ENCODE peak calls at places on chromosomes 1 and 21, in nine cellular contexts. J is H1, C is stomach, L is HepG2, S is suprapubic skin, U is transverse colon, O is SK-N-SH, V is K562, R is esophagus muscularis mucosa. H is an unnamed sample.

GRCh38 chr1:227316941-227317540 is 1.3 kb downstream of the CDC42BPA start:
- DNase-seq in O (peak), V (peak), L (no peak), C (no peak), S (no peak), R (no peak), U (no peak), J (no peak), H (no peak)

GRCh38 chr1:235416662-235417049 is 49.4 kb downstream of the TBCE start:
- DNase-seq in V (no peak), U (no peak), J (no peak), O (no peak), R (no peak), S (no peak), L (no peak), C (no peak), H (no peak)

GRCh38 chr1:232853994-232854532 is 48.8 kb downstream of the MAP10 start:
- DNase-seq in J (no peak), C (no peak), L (no peak), U (no peak), R (peak), S (no peak), V (no peak), O (no peak), H (no peak)

GRCh38 chr1:20399606-20400180 is 86.3 kb downstream of the CAMK2N1 start:
- DNase-seq in R (no peak), O (no peak), V (no peak), C (no peak), U (no peak), J (no peak), S (peak), L (no peak), H (no peak)

GRCh38 chr1:231359113-231359512 is 21.0 kb downstream of the SPRTN start:
- DNase-seq in J (no peak), C (no peak), V (peak), R (no peak), S (no peak), L (no peak), O (no peak), U (no peak), H (peak)

GRCh38 chr1:181018901-181019681 is 3.6 kb downstream of the STX6 start:
- DNase-seq in R (no peak), S (no peak), O (no peak), L (no peak), V (no peak), J (no peak), U (no peak), C (no peak), H (no peak)

GRCh38 chr1:110494036-110494435 is 24.9 kb downstream of the KCNA10 start:
- DNase-seq in V (no peak), J (no peak), O (no peak), C (no peak), U (no peak), S (no peak), R (no peak), L (no peak), H (no peak)

GRCh38 chr1:162388615-162389014 is 7.1 kb downstream of the C1orf226 start:
- DNase-seq in S (no peak), R (no peak), U (no peak), J (peak), C (no peak), L (no peak), O (no peak), V (no peak), H (no peak)

GRCh38 chr1:221858758-221859157 is 116.9 kb upstream of the DUSP10 start:
- DNase-seq in J (no peak), L (no peak), R (no peak), S (no peak), C (no peak), O (no peak), U (no peak), V (no peak), H (no peak)

GRCh38 chr1:6599141-6599975 is 3.3 kb downstream of the KLHL21 start:
- DNase-seq in S (no peak), J (no peak), O (no peak), L (no peak), V (no peak), U (peak), C (no peak), R (no peak), H (peak)

GRCh38 chr1:239717097-239718051 is 331.0 kb downstream of the CHRM3 start:
- DNase-seq in C (no peak), R (no peak), J (no peak), O (peak), U (no peak), V (no peak), S (no peak), L (no peak), H (no peak)

GRCh38 chr1:159964144-159964543 is 10.1 kb upstream of the SLAMF9 start:
- DNase-seq in R (no peak), V (no peak), U (no peak), S (no peak), C (no peak), J (no peak), O (no peak), L (no peak), H (no peak)

GRCh38 chr1:50829010-50829958 is 130.8 kb downstream of the FAF1 start:
- DNase-seq in S (no peak), J (no peak), O (no peak), L (no peak), R (no peak), U (no peak), C (no peak), V (no peak), H (no peak)

GRCh38 chr1:44314401-44314800 is 40.7 kb downstream of the ERI3 start:
- DNase-seq in O (no peak), J (no peak), C (no peak), R (no peak), V (no peak), S (no peak), L (no peak), U (no peak), H (no peak)

GRCh38 chr1:107434379-107434728 is 293.5 kb downstream of the NTNG1 start:
- DNase-seq in U (no peak), R (no peak), J (no peak), S (no peak), V (no peak), C (no peak), L (no peak), O (no peak), H (no peak)

GRCh38 chr1:109620396-109620817 is 770 bp downstream of the AMPD2 start:
- DNase-seq in R (no peak), L (no peak), U (peak), J (no peak), V (no peak), O (peak), C (no peak), S (peak), H (peak)

GRCh38 chr1:151816548-151816947 is 11.3 kb upstream of the LINGO4 start:
- DNase-seq in V (no peak), R (no peak), J (no peak), L (no peak), S (no peak), C (no peak), O (no peak), U (no peak), H (peak)

GRCh38 chr1:37123266-37123665 is 89.0 kb upstream of the GRIK3 start:
- DNase-seq in J (no peak), O (peak), U (no peak), C (no peak), V (no peak), S (no peak), R (no peak), L (no peak), H (no peak)

GRCh38 chr1:8018492-8019228 is 7.4 kb downstream of the ERRFI1 start:
- DNase-seq in C (no peak), O (no peak), J (no peak), U (no peak), S (no peak), L (no peak), V (no peak), R (no peak), H (no peak)

GRCh38 chr1:7680791-7681165 is 90.3 kb upstream of the VAMP3 start:
- DNase-seq in U (no peak), O (peak), R (no peak), S (no peak), C (no peak), J (peak), V (no peak), L (no peak), H (no peak)

GRCh38 chr1:100400332-100400933 is 48.1 kb downstream of the CDC14A start:
- DNase-seq in R (no peak), C (peak), V (peak), J (no peak), L (peak), U (peak), S (no peak), O (peak), H (peak)

GRCh38 chr1:21827141-21827679 is 15.1 kb downstream of the LDLRAD2 start:
- DNase-seq in O (no peak), L (no peak), V (no peak), J (no peak), C (no peak), R (no peak), U (no peak), S (no peak), H (no peak)

GRCh38 chr1:113088972-113089371 is 16.0 kb downstream of the LRIG2 start:
- DNase-seq in S (no peak), R (no peak), U (no peak), V (peak), C (no peak), L (no peak), O (peak), J (no peak), H (no peak)

GRCh38 chr1:33119532-33120217 is 38.7 kb downstream of the AZIN2 start:
- DNase-seq in U (no peak), C (no peak), L (peak), S (no peak), V (no peak), J (peak), O (no peak), R (no peak), H (no peak)

GRCh38 chr1:239718997-239719628 is 332.7 kb downstream of the CHRM3 start:
- DNase-seq in R (no peak), V (no peak), S (no peak), O (no peak), C (no peak), U (no peak), J (no peak), L (no peak), H (no peak)

GRCh38 chr1:36390411-36390810 is 4.7 kb upstream of the STK40 start:
- DNase-seq in R (no peak), U (no peak), J (no peak), V (no peak), O (no peak), C (no peak), L (no peak), S (no peak), H (no peak)

GRCh38 chr1:41239988-41240610 is 2.0 kb downstream of the SCMH1 start:
- DNase-seq in O (no peak), U (no peak), V (peak), S (no peak), R (no peak), L (peak), C (no peak), J (no peak), H (no peak)

GRCh38 chr1:212667223-212668139 is 32.2 kb downstream of the BATF3 start:
- DNase-seq in O (peak), J (peak), C (no peak), S (no peak), R (no peak), L (peak), U (peak), V (peak), H (no peak)

GRCh38 chr1:213050745-213051126 is 305 bp upstream of the RPS6KC1 start:
- DNase-seq in L (no peak), J (no peak), R (no peak), C (no peak), O (no peak), S (no peak), U (no peak), V (no peak), H (no peak)

GRCh38 chr21:17742940-17743592 is 76.1 kb downstream of the C21orf91 start:
- DNase-seq in J (no peak), C (no peak), V (no peak), L (no peak), O (no peak), S (no peak), R (no peak), U (no peak), H (no peak)

GRCh38 chr1:35707253-35708178 is 11.2 kb downstream of the C1orf216 start:
- DNase-seq in S (no peak), L (no peak), U (peak), R (no peak), O (peak), C (peak), J (peak), V (peak), H (peak)

GRCh38 chr21:29372063-29372802 is 73.5 kb downstream of the BACH1 start:
- DNase-seq in U (peak), L (peak), O (peak), C (peak), S (no peak), J (peak), R (no peak), V (peak), H (no peak)

GRCh38 chr1:47424336-47424982 is 8.4 kb downstream of the FOXE3 start:
- DNase-seq in U (no peak), L (peak), C (no peak), O (peak), V (peak), R (no peak), J (peak), S (no peak), H (no peak)

GRCh38 chr1:228325267-228325666 is 81.4 kb downstream of the TRIM11 start:
- DNase-seq in L (no peak), J (no peak), R (no peak), V (no peak), U (no peak), C (no peak), O (no peak), S (no peak), H (no peak)

GRCh38 chr1:85998105-85998504 is 158.5 kb downstream of the COL24A1 start:
- DNase-seq in L (no peak), C (no peak), R (no peak), J (no peak), S (no peak), O (no peak), U (no peak), V (no peak), H (no peak)

GRCh38 chr1:244035358-244035757 is 15.7 kb upstream of the ZBTB18 start:
- DNase-seq in R (no peak), O (no peak), L (no peak), C (no peak), S (no peak), J (no peak), U (no peak), V (no peak), H (no peak)

GRCh38 chr1:198359024-198359653 is 181.3 kb downstream of the ATP6V1G3 start:
- DNase-seq in R (no peak), S (no peak), U (no peak), V (peak), C (no peak), J (no peak), O (no peak), L (peak), H (no peak)

GRCh38 chr21:25536752-25537151 is 70.5 kb downstream of the MRPL39 start:
- DNase-seq in L (no peak), U (no peak), V (no peak), J (no peak), C (no peak), S (no peak), R (no peak), O (no peak), H (no peak)

GRCh38 chr1:222171005-222171404 is 376.9 kb downstream of the HHIPL2 start:
- DNase-seq in U (no peak), V (peak), C (no peak), L (peak), S (no peak), O (peak), J (peak), R (no peak), H (no peak)

DNA sequence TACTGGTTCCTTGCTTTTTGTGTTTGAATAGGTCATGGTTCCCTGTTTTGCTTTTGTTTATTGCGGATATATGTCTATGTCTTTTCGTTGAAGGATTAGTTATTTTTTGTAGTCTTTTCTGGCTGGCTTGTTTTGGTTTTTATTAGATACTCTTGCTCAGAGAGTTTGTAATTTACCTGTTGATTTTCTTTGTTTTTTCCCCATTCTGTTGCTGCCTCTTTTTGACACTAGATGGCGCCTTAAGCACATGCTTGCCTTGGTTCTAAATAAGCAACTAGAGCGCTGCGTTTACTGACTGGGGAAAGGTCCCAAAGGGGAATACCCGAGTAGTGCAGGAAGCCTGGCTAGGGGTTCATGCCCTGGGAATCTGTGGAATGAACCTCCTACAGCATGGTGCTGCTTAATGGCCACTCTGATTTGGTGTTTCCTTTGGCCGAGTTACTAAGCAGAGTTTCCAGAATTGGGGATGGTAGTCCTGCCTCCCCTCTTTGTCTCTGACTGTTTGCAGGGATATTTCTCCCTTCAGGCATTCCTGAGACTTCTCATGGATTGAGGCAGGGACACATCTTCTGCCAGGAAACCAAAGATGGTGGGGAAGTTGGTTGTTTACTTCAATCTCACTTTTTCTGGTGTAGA is 143.2 kb downstream of the PTPRU start:
- DNase-seq in J (peak), L (peak), V (peak), R (no peak), C (no peak), U (no peak), S (no peak), O (peak), H (no peak)
- TF ChIP-seq CTCF in J (peak), L (peak), V (peak), R (peak), C (no peak), U (peak), S (no peak), O (peak), H (no peak)

GRCh38 chr1:155960081-155960745 is 18.1 kb downstream of the ARHGEF2 start:
- DNase-seq in L (no peak), O (no peak), R (no peak), S (no peak), V (no peak), J (no peak), U (no peak), C (no peak), H (no peak)

GRCh38 chr1:155962599-155963211 is 15.6 kb downstream of the ARHGEF2 start:
- DNase-seq in U (peak), C (peak), V (no peak), O (no peak), R (no peak), S (no peak), J (no peak), L (no peak), H (no peak)

GRCh38 chr1:155966135-155966534 is 12.2 kb downstream of the ARHGEF2 start:
- DNase-seq in V (no peak), R (no peak), S (no peak), O (peak), U (no peak), J (no peak), L (no peak), C (no peak), H (no peak)

GRCh38 chr1:155964193-155964592 is 14.2 kb downstream of the ARHGEF2 start:
- DNase-seq in C (no peak), O (no peak), U (no peak), S (no peak), R (no peak), V (no peak), L (no peak), J (no peak), H (no peak)

DNA sequence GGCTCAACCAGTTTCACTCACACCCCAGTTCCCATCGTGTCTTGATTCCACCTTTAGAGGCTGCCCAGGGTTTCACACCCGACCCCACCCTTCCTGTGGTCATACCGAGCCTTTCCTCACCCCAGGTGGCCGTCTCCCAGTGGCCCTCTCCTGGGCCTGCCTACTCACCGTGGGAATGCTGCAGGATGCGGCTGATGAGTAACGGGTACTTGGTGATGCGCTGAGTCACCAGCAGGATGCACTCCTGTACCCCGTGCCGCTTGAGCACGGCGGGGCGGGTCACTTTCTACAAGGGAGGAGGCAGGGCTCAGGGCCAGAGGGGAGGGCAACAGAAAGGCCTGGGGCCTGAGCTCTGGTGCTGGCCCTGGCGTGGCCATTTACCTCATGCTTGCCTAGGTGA is 16.4 kb downstream of the ARHGEF2 start:
- DNase-seq in U (peak), J (no peak), L (no peak), R (no peak), O (no peak), C (peak), V (no peak), S (no peak), H (peak)
- TF ChIP-seq EP300 in U (no peak), J (no peak), L (no peak), R (no peak), O (no peak), C (no peak), V (no peak), S (no peak), H (no peak)

GRCh38 chr1:15941899-15942660 is 33.8 kb downstream of the ZBTB17 start:
- DNase-seq in L (no peak), R (no peak), V (no peak), U (no peak), S (no peak), O (no peak), J (no peak), C (peak), H (peak)

GRCh38 chr1:15945011-15945831 is 30.7 kb downstream of the ZBTB17 start:
- DNase-seq in S (no peak), J (no peak), L (no peak), O (no peak), R (no peak), C (no peak), U (no peak), V (no peak), H (no peak)

GRCh38 chr1:15944308-15945010 is 31.4 kb downstream of the ZBTB17 start:
- DNase-seq in J (no peak), U (no peak), C (peak), V (no peak), R (no peak), L (no peak), S (no peak), O (no peak), H (no peak)

GRCh38 chr1:15942661-15943514 is 33.0 kb downstream of the ZBTB17 start:
- DNase-seq in U (no peak), O (no peak), S (no peak), R (no peak), J (no peak), V (peak), L (no peak), C (peak), H (no peak)

DNA sequence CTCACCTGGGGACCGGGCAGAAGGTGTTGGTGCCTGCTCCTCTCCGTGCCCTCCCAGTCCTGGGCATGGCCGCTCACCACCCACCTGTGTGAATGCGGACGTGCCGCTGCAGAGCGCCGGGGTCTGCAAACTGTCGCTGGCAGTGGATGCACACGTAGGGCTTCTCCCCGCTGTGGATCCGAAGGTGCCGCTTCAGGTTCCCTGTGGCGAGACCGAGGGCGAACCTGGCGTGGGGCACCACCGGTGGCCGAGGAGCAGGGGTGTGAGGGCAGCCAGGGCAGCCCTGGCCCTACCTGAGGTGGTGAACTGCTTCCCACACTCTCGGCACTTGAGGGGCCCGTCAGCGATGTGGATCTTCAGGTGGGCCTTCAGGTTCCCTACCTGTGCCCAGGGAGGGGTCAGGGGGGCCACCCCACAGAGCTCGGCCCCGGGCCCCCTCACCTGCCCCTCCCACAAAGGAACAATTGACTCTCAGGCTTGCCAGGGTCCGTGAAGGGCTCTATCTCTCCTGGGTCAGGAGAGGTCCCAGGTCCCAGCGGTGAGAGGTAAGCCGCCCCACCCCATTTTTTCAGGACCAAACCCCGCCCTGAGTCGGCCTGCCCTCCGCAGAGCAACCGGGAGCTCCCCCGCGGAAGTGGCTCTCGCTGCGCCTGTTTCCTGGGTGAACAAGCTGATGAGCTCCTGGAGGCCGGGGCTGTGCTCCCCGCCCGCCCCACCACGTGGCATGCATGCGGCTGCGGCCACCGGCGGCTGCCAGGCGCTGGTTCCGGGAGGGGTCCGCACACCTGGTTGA is 32.2 kb downstream of the ZBTB17 start:
- DNase-seq in V (no peak), O (no peak), R (no peak), C (peak), L (no peak), U (no peak), J (no peak), S (no peak), H (no peak)
- TF ChIP-seq POLR2AphosphoS5 in V (no peak), O (no peak), R (no peak), C (no peak), L (no peak), U (no peak), J (no peak), S (no peak), H (no peak)

GRCh38 chr1:27556781-27557595 is 47.0 kb downstream of the AHDC1 start:
- DNase-seq in U (peak), L (peak), R (peak), S (peak), J (peak), C (peak), V (peak), O (peak), H (peak)
- TF ChIP-seq CTCF in U (peak), L (peak), R (peak), S (peak), J (peak), C (peak), V (peak), O (peak), H (peak)

H was measured in upper lobe of left lung.